ENCODE peak calls at places on chromosomes 11 and 22, in six cellular contexts. S is stimulated activated CD4-positive, alpha-beta T cell treated with anti-CD3 and anti-CD28 coated beads, Interleukin-12 subunit alpha, Interleukin-12 subunit beta, amount 100 ng/mL, for 48 hours; B is heart right ventricle; O is D341Med; Y is activated CD4-positive, alpha-beta T cell treated with anti-CD3 and anti-CD28 coated beads, Interleukin-2, amount 50 U/mL, for 48 hours; P is A549. Q is an unnamed sample.

GRCh38 chr22:31230155-31230870 is 18.2 kb downstream of the LIMK2 start:
- DNase-seq in S (no peak), B (no peak), O (no peak), Y (no peak), P (no peak), Q (no peak)

GRCh38 chr11:79661373-79661772 is 220.5 kb upstream of the TENM4 start:
- DNase-seq in S (no peak), B (no peak), O (no peak), Y (no peak), P (no peak), Q (no peak)

GRCh38 chr11:106087815-106088435 is 10.5 kb downstream of the AASDHPPT start:
- DNase-seq in S (peak), B (peak), O (peak), Y (peak), P (no peak), Q (no peak)

GRCh38 chr11:80365980-80366379 is 925.1 kb upstream of the TENM4 start:
- DNase-seq in S (no peak), B (no peak), O (no peak), Y (no peak), P (no peak), Q (no peak)

GRCh38 chr11:10460611-10461275 is 5.7 kb downstream of the AMPD3 start:
- DNase-seq in S (no peak), B (no peak), O (no peak), Y (no peak), P (no peak), Q (no peak)

GRCh38 chr11:23730307-23730998 is 766.4 kb upstream of the LUZP2 start:
- DNase-seq in S (no peak), B (no peak), O (peak), Y (no peak), P (no peak), Q (no peak)

GRCh38 chr11:17725174-17725573 is 5.8 kb downstream of the MYOD1 start:
- DNase-seq in S (no peak), B (no peak), O (no peak), Y (no peak), P (no peak), Q (no peak)

GRCh38 chr22:38454361-38455062 is 487 bp downstream of the KCNJ4 start:
- DNase-seq in S (no peak), B (no peak), O (no peak), Y (peak), P (no peak), Q (no peak)

GRCh38 chr11:75823415-75823814 is 8.4 kb downstream of the UVRAG start:
- DNase-seq in S (no peak), B (no peak), O (no peak), Y (no peak), P (no peak), Q (no peak)

GRCh38 chr11:103499710-103500340 is 390.6 kb downstream of the DYNC2H1 start:
- DNase-seq in S (no peak), B (no peak), O (no peak), Y (no peak), P (no peak), Q (no peak)

GRCh38 chr22:36321797-36322601 is 65.8 kb downstream of the MYH9 start:
- DNase-seq in S (no peak), B (no peak), O (no peak), Y (no peak), P (no peak), Q (no peak)

GRCh38 chr22:19607198-19608113 is 83.2 kb upstream of the CLDN5 start:
- DNase-seq in S (peak), B (peak), O (no peak), Y (peak), P (no peak), Q (peak)

Q was measured in Peyer's patch.